ENCODE peak calls at places on chromosomes 2 and 18, in five cellular contexts. W, N, S, B and P are unnamed samples.

GRCh38 chr18:62510744-62511143 is 12.1 kb upstream of the ZCCHC2 start:
- DNase-seq in W (no peak), N (no peak), S (no peak), B (no peak), P (no peak)

GRCh38 chr2:219219113-219219696 is 447 bp upstream of the ABCB6 start:
- DNase-seq in W (no peak), N (no peak), S (no peak), B (no peak), P (no peak)

GRCh38 chr2:215652432-215652831 is 216.6 kb upstream of the FN1 start:
- DNase-seq in W (no peak), N (no peak), S (no peak), B (no peak), P (no peak)

GRCh38 chr2:47300609-47301276 is 102.2 kb upstream of the MSH2 start:
- DNase-seq in W (no peak), N (no peak), S (no peak), B (no peak), P (no peak)

GRCh38 chr2:65092791-65093190 is 36.6 kb downstream of the CEP68 start:
- DNase-seq in W (no peak), N (no peak), S (no peak), B (no peak), P (no peak)

GRCh38 chr2:142687509-142687908 is 190.0 kb upstream of the KYNU start:
- DNase-seq in W (no peak), N (no peak), S (no peak), B (no peak), P (no peak)

GRCh38 chr2:101508636-101509035 is 33.7 kb upstream of the RFX8 start:
- DNase-seq in W (no peak), N (no peak), S (no peak), B (no peak), P (no peak)

GRCh38 chr2:112343827-112344585 is 68.6 kb downstream of the ZC3H6 start:
- DNase-seq in W (no peak), N (no peak), S (no peak), B (no peak), P (no peak)

GRCh38 chr2:48991415-48992131 is 162.7 kb downstream of the FSHR start:
- DNase-seq in W (no peak), N (no peak), S (no peak), B (no peak), P (no peak)

GRCh38 chr2:47313728-47314127 is 89.2 kb upstream of the MSH2 start:
- DNase-seq in W (no peak), N (no peak), S (no peak), B (no peak), P (no peak)

GRCh38 chr2:63424329-63425078 is 163.8 kb downstream of the WDPCP start:
- DNase-seq in W (no peak), N (no peak), S (peak; percentile 7), B (no peak), P (no peak)

GRCh38 chr2:220192994-220193753 is 565.7 kb downstream of the SLC4A3 start:
- DNase-seq in W (no peak), N (no peak), S (no peak), B (no peak), P (no peak)

GRCh38 chr18:77133051-77133919 is 702 bp upstream of the MBP start:
- DNase-seq in W (no peak), N (no peak), S (no peak), B (no peak), P (peak; percentile 77)

GRCh38 chr2:150339951-150340350 is 147.5 kb downstream of the RND3 start:
- DNase-seq in W (no peak), N (no peak), S (no peak), B (no peak), P (no peak)

GRCh38 chr2:16031848-16032159 is 91.5 kb downstream of the MYCN start:
- DNase-seq in W (no peak), N (no peak), S (no peak), B (no peak), P (no peak)